ENCODE peak calls at places on chromosomes 13 and 19, in eight cellular contexts. T is testis, B is breast epithelium, K is stomach, Q is uterus, Y is prostate gland, P is upper lobe of left lung, A is IMR-90. J is an unnamed sample.
A peak's percentile ranks its signal among the peaks of the same experiment; 100 is the strongest.

GRCh38 chr13:39603424-39603947 is 493 bp upstream of the LHFPL6 start:
- DNase-seq in K (no peak), T (peak; percentile 63), A (peak; percentile 24), Y (peak; percentile 4), B (no peak), Q (peak; percentile 22), P (no peak), J (peak; percentile 9)

GRCh38 chr19:14476307-14476662 is 1.1 kb upstream of the PTGER1 start:
- DNase-seq in Y (no peak), B (no peak), Q (no peak), K (no peak), T (no peak), P (no peak), A (no peak), J (no peak)

GRCh38 chr13:73194310-73194709 is 135.5 kb downstream of the KLF5 start:
- DNase-seq in K (no peak), A (no peak), Q (no peak), P (no peak), Y (no peak), B (no peak), T (no peak), J (no peak)

GRCh38 chr19:42114412-42114811 is 17.8 kb downstream of the POU2F2 start:
- DNase-seq in K (no peak), A (no peak), Y (no peak), B (no peak), Q (no peak), P (no peak), T (no peak), J (peak; percentile 37)

GRCh38 chr13:52025475-52026245 is 1.2 kb downstream of the UTP14C start:
- DNase-seq in B (no peak), A (no peak), Y (no peak), Q (no peak), T (no peak), K (no peak), P (peak; percentile 23), J (no peak)

GRCh38 chr13:77507931-77508776 is 27.4 kb upstream of the SCEL start:
- DNase-seq in A (peak; percentile 49), P (no peak), K (no peak), Y (peak; percentile 4), Q (no peak), B (no peak), T (no peak), J (no peak)

GRCh38 chr19:50486823-50487515 is 10.3 kb upstream of the GARIN5A start:
- DNase-seq in Y (no peak), B (no peak), Q (no peak), K (no peak), A (peak; percentile 19), T (peak; percentile 75), P (no peak), J (no peak)

GRCh38 chr19:7395360-7395781 is 46.6 kb downstream of the ARHGEF18 start:
- DNase-seq in A (no peak), B (no peak), Y (no peak), P (no peak), T (peak; percentile 17), Q (no peak), K (no peak), J (no peak)

GRCh38 chr13:68584776-68585175 is 1354.6 kb upstream of the PCDH9 start:
- DNase-seq in A (no peak), B (no peak), T (no peak), Q (no peak), Y (no peak), K (no peak), P (no peak), J (no peak)

GRCh38 chr13:51331354-51331861 is 8.1 kb upstream of the SERPINE3 start:
- DNase-seq in Y (no peak), T (peak; percentile 40), P (no peak), B (no peak), Q (no peak), K (no peak), A (no peak), J (no peak)

GRCh38 chr19:41626877-41627276 is at the start of gene CEACAM4:
- DNase-seq in P (peak; percentile 79), Q (no peak), A (no peak), T (no peak), K (peak; percentile 40), Y (no peak), B (no peak), J (peak; percentile 3)

GRCh38 chr19:41694831-41695635 is 7.0 kb upstream of the CEACAM7 start:
- DNase-seq in T (no peak), A (no peak), K (no peak), P (no peak), B (no peak), Y (no peak), Q (no peak), J (no peak)

GRCh38 chr13:82688400-82688999 is 1193.8 kb downstream of the SLITRK1 start:
- DNase-seq in Y (no peak), A (peak; percentile 2), Q (no peak), B (no peak), P (no peak), T (no peak), K (no peak), J (no peak)

GRCh38 chr13:40145139-40145538 is 489.7 kb downstream of the COG6 start:
- DNase-seq in P (no peak), Q (no peak), A (no peak), T (no peak), K (no peak), Y (no peak), B (no peak), J (no peak)

GRCh38 chr13:111657013-111657412 is 336.6 kb downstream of the TEX29 start:
- DNase-seq in K (no peak), Y (no peak), Q (no peak), B (no peak), P (no peak), A (no peak), T (no peak), J (no peak)

GRCh38 chr13:46354143-46355087 is 32.6 kb downstream of the RUBCNL start:
- DNase-seq in K (no peak), Y (no peak), Q (no peak), P (no peak), T (no peak), A (peak; percentile 88), B (no peak), J (no peak)

GRCh38 chr19:53333071-53333465 is 481 bp upstream of the ZNF845 start:
- DNase-seq in B (peak; percentile 34), Q (peak; percentile 71), P (peak; percentile 48), T (peak; percentile 50), Y (peak; percentile 23), A (no peak), K (peak; percentile 42), J (peak; percentile 44)

GRCh38 chr19:49387936-49388372 is at the start of gene KASH5:
- DNase-seq in K (peak; percentile 83), T (peak; percentile 85), B (peak; percentile 75), P (peak; percentile 83), Y (peak; percentile 44), A (peak; percentile 8), Q (peak; percentile 43), J (peak; percentile 83)

GRCh38 chr13:28467886-28468519 is 26.9 kb downstream of the FLT1 start:
- DNase-seq in K (no peak), Q (no peak), B (no peak), A (no peak), P (no peak), Y (no peak), T (no peak), J (no peak)

GRCh38 chr19:2552859-2553258 is 76.9 kb downstream of the GADD45B start:
- DNase-seq in Q (no peak), P (no peak), K (no peak), A (no peak), B (no peak), Y (no peak), T (no peak), J (no peak)

GRCh38 chr13:30863231-30863630 is 42.8 kb upstream of the MEDAG start:
- DNase-seq in P (no peak), A (no peak), T (no peak), Y (no peak), K (no peak), B (no peak), Q (no peak), J (no peak)

GRCh38 chr19:37936886-37937285 is 29.9 kb downstream of the SIPA1L3 start:
- DNase-seq in K (no peak), Y (no peak), Q (no peak), B (no peak), T (no peak), P (no peak), A (no peak), J (no peak)

GRCh38 chr13:20709369-20709768 is 5.9 kb downstream of the IL17D start:
- DNase-seq in A (no peak), Q (no peak), B (no peak), K (no peak), T (no peak), P (no peak), Y (no peak), J (no peak)

GRCh38 chr19:30673336-30673735 is 301.2 kb downstream of the ZNF536 start:
- DNase-seq in B (no peak), Y (no peak), Q (no peak), A (no peak), T (no peak), P (no peak), K (peak; percentile 14), J (no peak)
- H3K27me3 ChIP-seq in B (peaks cover 8% of the 10 kb centered on the region), Y (no peaks in the 10 kb centered on the region), Q (no peaks in the 10 kb centered on the region), A (no peaks in the 10 kb centered on the region), T (no peaks in the 10 kb centered on the region), P (peaks cover 9% of the 10 kb centered on the region), K (peaks cover 14% of the 10 kb centered on the region), J (no peaks in the 10 kb centered on the region)

GRCh38 chr19:58553799-58554493 is 959 bp downstream of the CHMP2A start:
- DNase-seq in Q (no peak), K (no peak), T (no peak), B (no peak), P (no peak), Y (no peak), A (no peak), J (no peak)
- TF ChIP-seq POLR2A in Q (no peak), K (no peak), T (no peak), B (no peak), P (no peak), Y (no peak), A (no peak), J (no peak)

DNA sequence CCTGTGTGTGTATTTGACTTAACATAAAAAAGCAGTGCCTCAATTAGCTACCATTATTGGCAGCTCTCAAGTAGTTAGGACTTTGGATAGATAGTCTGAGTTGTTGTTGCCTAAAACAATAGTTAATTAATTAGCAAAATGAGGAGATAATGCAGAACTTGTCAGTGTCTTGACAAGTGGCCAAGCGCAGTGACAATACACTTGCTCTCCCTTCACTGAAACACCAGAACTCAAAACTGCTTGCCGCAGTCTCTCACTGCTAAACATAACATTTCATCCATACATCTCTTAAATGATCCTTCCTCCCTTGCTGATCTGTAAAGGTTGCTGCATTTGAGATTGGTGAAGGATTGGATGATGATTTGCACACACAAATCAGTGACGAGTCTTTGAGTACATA is 61.7 kb downstream of the ARHGAP35 start:
- DNase-seq in A (no peak), Y (no peak), Q (no peak), B (no peak), P (no peak), K (no peak), T (no peak), J (no peak)
- H3K4me1 ChIP-seq in A (peaks cover 17% of the 10 kb centered on the region), Y (peaks cover 31% of the 10 kb centered on the region), Q (peaks cover 12% of the 10 kb centered on the region), B (peaks cover 29% of the 10 kb centered on the region), P (peaks cover 13% of the 10 kb centered on the region), K (peaks cover 22% of the 10 kb centered on the region), T (peaks cover 19% of the 10 kb centered on the region), J (peaks cover 39% of the 10 kb centered on the region)

DNA sequence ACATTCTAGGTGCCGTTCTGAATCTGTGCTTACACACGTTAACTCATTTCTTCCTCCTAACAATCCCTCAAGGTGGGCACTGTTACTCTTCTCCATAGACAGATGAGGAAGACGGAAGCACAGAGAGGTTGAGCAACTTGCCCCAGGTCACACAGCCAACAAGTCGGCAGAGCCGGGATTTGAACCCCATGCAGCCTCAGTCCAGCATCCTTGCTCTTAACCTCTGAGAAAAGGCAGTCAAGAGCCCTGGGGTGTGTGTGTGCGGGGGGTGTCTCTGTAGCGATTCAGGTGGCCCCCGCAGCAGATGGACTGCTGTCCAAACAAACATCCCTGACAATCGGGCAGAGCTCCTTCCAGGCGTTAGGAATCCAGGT is 6.3 kb downstream of the PTPRS start:
- DNase-seq in K (no peak), Q (no peak), P (no peak), T (no peak), Y (no peak), A (no peak), B (no peak), J (no peak)
- H3K27me3 ChIP-seq in K (peaks cover 38% of the 10 kb centered on the region), Q (peaks cover 9% of the 10 kb centered on the region), P (peaks cover 26% of the 10 kb centered on the region), T (no peaks in the 10 kb centered on the region), Y (peaks cover 1% of the 10 kb centered on the region), A (peaks cover 5% of the 10 kb centered on the region), B (peaks cover 26% of the 10 kb centered on the region), J (peaks cover 6% of the 10 kb centered on the region)

J was measured in thyroid gland.